ENCODE peak calls at places on chromosome X, in nine cellular contexts. V, X, U, L, D, M, Y, Z and G are unnamed samples.

GRCh38 chrX:133215747-133216146 is 2.4 kb downstream of the TFDP3 start:
- DNase-seq in M (no peak), D (no peak), V (no peak), Z (no peak), X (no peak), Y (no peak), L (peak; percentile 64), U (peak; percentile 27), G (peak; percentile 10)

GRCh38 chrX:43666301-43666912 is 10.3 kb downstream of the MAOA start:
- DNase-seq in M (no peak), Z (no peak), U (no peak), Y (no peak), X (no peak), L (no peak), V (no peak), D (no peak), G (no peak)

GRCh38 chrX:153970398-153971123 is 1.1 kb downstream of the HCFC1 start:
- DNase-seq in L (peak; percentile 79), U (peak; percentile 53), X (peak; percentile 89), Z (no peak), V (peak; percentile 73), D (no peak), Y (no peak), M (peak; percentile 63), G (peak; percentile 24)

GRCh38 chrX:46770817-46771163 is 11.9 kb upstream of the SLC9A7 start:
- DNase-seq in X (no peak), V (no peak), U (no peak), Y (no peak), M (no peak), Z (peak; percentile 59), L (peak; percentile 22), D (no peak), G (no peak)

GRCh38 chrX:24306430-24306829 is 7.4 kb downstream of the SUPT20HL2 start:
- DNase-seq in L (peak; percentile 81), V (no peak), X (no peak), Z (no peak), Y (no peak), M (no peak), D (no peak), U (no peak), G (no peak)

GRCh38 chrX:77493677-77494553 is 46.7 kb downstream of the FGF16 start:
- DNase-seq in M (peak; percentile 47), Y (no peak), U (no peak), X (peak; percentile 89), D (no peak), Z (peak; percentile 67), L (peak; percentile 91), V (no peak), G (no peak)

GRCh38 chrX:2632533-2633504 is 58.3 kb upstream of the CD99 start:
- DNase-seq in L (peak; percentile 19), X (no peak), Z (no peak), V (no peak), D (no peak), U (no peak), M (no peak), Y (no peak), G (no peak)

GRCh38 chrX:3811331-3812311 is 98.2 kb upstream of the PRKX start:
- DNase-seq in M (no peak), U (no peak), Y (peak; percentile 57), Z (no peak), D (no peak), V (peak; percentile 54), L (peak; percentile 54), X (peak; percentile 29), G (no peak)

GRCh38 chrX:2516612-2517011 is 15.8 kb upstream of the DHRSX start:
- DNase-seq in D (no peak), M (no peak), U (no peak), V (no peak), L (no peak), Y (peak; percentile 51), Z (no peak), X (no peak), G (peak; percentile 72)

GRCh38 chrX:77451041-77451440 is 3.9 kb downstream of the FGF16 start:
- DNase-seq in U (no peak), D (no peak), L (no peak), Z (no peak), Y (no peak), M (no peak), X (no peak), V (no peak), G (no peak)

GRCh38 chrX:34365482-34365881 is 233.4 kb upstream of the FAM47A start:
- DNase-seq in V (no peak), D (no peak), X (no peak), Y (no peak), L (peak; percentile 67), U (no peak), M (no peak), Z (no peak), G (no peak)

GRCh38 chrX:8607326-8607725 is 124.6 kb downstream of the ANOS1 start:
- DNase-seq in M (no peak), Z (no peak), X (no peak), V (no peak), U (no peak), L (no peak), D (no peak), Y (no peak), G (no peak)

GRCh38 chrX:33190016-33190415 is 21.3 kb downstream of the DMD start:
- DNase-seq in M (no peak), U (no peak), D (no peak), X (no peak), L (no peak), Y (no peak), V (no peak), Z (no peak), G (no peak)

GRCh38 chrX:134948333-134949241 is 42.2 kb upstream of the SMIM10 start:
- DNase-seq in M (no peak), L (no peak), D (no peak), Y (no peak), X (no peak), Z (peak; percentile 44), U (no peak), V (peak; percentile 64), G (no peak)

GRCh38 chrX:115373308-115373707 is 83.8 kb downstream of the LUZP4 start:
- DNase-seq in V (no peak), U (no peak), M (no peak), D (no peak), Z (no peak), Y (no peak), X (no peak), L (peak; percentile 48), G (no peak)

GRCh38 chrX:115378471-115378870 is 89.0 kb downstream of the LUZP4 start:
- DNase-seq in V (no peak), D (no peak), L (no peak), Z (no peak), X (no peak), M (no peak), U (no peak), Y (no peak), G (no peak)
- TF ChIP-seq CTCF in V (no peak), D (no peak), L (peak; percentile 43), Z (no peak), X (no peak), M (no peak), U (no peak), Y (no peak), G (no peak)

DNA sequence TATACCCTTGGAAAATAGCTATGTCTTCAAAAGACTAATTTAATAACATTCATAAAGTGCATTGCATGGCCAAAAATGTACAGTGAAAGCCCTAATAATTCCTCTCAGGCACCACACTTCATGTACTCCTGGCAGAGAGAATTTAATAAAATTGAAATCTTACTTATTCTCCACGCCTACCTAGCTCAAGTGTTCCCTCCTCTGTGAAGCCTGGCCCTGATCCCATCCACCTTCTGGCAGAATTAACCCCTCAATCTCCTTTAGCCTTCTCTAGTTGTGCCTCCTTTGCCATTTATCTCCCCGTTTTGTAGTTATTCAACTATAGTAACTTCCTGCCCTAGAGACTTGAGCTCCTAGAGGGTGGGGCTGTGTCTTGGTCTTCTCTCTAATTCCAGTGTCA is 26.7 kb downstream of the ACE2 start:
- DNase-seq in D (no peak), M (no peak), V (no peak), X (no peak), L (no peak), Y (no peak), U (no peak), Z (no peak), G (peak; percentile 53)
- H3K27me3 ChIP-seq in D (no peaks in the 10 kb centered on the region), M (no peaks in the 10 kb centered on the region), V (peaks cover 17% of the 10 kb centered on the region), X (peaks cover 14% of the 10 kb centered on the region), L (no peaks in the 10 kb centered on the region), Y (no peaks in the 10 kb centered on the region), U (no peaks in the 10 kb centered on the region), Z (no peaks in the 10 kb centered on the region), G (no peaks in the 10 kb centered on the region)

GRCh38 chrX:21770631-21771321 is 12.9 kb upstream of the SMPX start:
- DNase-seq in D (no peak), L (peak; percentile 82), X (no peak), Z (no peak), Y (no peak), M (peak; percentile 55), V (no peak), U (no peak), G (peak; percentile 1)
- H3K4me3 ChIP-seq in D (no peak overlapping the region), L (no peak overlapping the region), X (no peak overlapping the region), Z (no peak overlapping the region), Y (no peak overlapping the region), M (no peak overlapping the region), V (no peak overlapping the region), U (no peak overlapping the region), G (no peak overlapping the region)

GRCh38 chrX:118626346-118626745 is 101.1 kb upstream of the IL13RA1 start:
- DNase-seq in M (no peak), L (no peak), Z (no peak), D (no peak), V (no peak), X (no peak), Y (no peak), U (no peak), G (no peak)

GRCh38 chrX:118630843-118631242 is 96.6 kb upstream of the IL13RA1 start:
- DNase-seq in L (no peak), D (no peak), M (no peak), U (no peak), Z (no peak), Y (no peak), V (no peak), X (no peak), G (no peak)

GRCh38 chrX:118631586-118631985 is 95.8 kb upstream of the IL13RA1 start:
- DNase-seq in Z (no peak), M (no peak), U (no peak), Y (peak; percentile 10), V (no peak), D (no peak), X (no peak), L (no peak), G (no peak)

GRCh38 chrX:118632862-118633261 is 94.5 kb upstream of the IL13RA1 start:
- DNase-seq in V (no peak), D (no peak), X (no peak), M (no peak), L (no peak), Z (no peak), U (no peak), Y (no peak), G (no peak)

DNA sequence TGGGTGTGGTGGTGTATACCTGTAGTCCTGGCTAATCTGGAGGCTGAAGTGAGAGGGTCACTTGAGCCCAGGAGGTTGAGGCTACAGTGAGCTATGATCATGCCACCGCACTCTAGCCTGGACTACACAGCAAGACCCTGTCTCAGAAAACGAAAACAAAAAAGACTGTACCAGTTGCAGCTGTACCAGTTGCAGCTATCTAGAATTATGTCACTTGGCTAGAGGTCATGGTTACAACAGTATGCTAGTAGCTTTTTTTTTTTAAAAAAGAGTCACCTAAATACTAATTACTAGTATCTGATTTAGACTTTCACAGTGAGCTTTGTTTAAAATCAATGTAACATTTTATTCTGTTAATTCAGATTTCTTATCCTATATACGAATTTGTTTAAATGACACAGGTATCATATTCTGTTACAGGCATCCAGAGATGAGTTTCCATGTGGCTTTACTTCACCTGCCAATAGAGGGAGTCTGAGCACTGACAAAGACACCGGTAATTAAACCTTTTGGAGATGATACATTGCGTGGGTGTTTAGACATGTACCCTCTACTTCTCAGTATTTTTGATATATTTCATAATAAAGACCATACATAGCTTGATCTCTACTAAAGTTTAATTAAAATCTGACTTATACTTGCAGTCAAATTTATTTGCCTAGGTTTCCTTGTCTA is 100.2 kb upstream of the IL13RA1 start:
- DNase-seq in V (no peak), M (no peak), X (no peak), Y (no peak), D (no peak), L (no peak), U (no peak), Z (no peak), G (no peak)
- TF ChIP-seq CTCF in V (no peak), M (peak; percentile 42), X (peak; percentile 31), Y (peak; percentile 51), D (no peak), L (peak; percentile 70), U (peak; percentile 24), Z (peak; percentile 33), G (no peak)